ENCODE peak calls at places on chromosomes 11 and 22, in four cellular contexts. One of them, this sample, is unnamed.

GRCh38 chr11:73387594-73388021 is 11.4 kb downstream of the RELT start:
- DNase-seq in islet precursor cell: no peak
- DNase-seq in mucosa of gallbladder: no peak
- DNase-seq in uterus: no peak
- DNase-seq in this sample: no peak

GRCh38 chr11:15613231-15613630 is 498.5 kb downstream of the INSC start:
- DNase-seq in islet precursor cell: no peak
- DNase-seq in mucosa of gallbladder: no peak
- DNase-seq in uterus: no peak
- DNase-seq in this sample: no peak

GRCh38 chr11:2713721-2714462 is 14.1 kb upstream of the KCNQ1OT1 start:
- DNase-seq in islet precursor cell: no peak
- DNase-seq in mucosa of gallbladder: no peak
- DNase-seq in uterus: no peak
- DNase-seq in this sample: no peak

GRCh38 chr11:76574406-76574805 is 96.1 kb downstream of the LRRC32 start:
- DNase-seq in islet precursor cell: peak
- DNase-seq in mucosa of gallbladder: no peak
- DNase-seq in uterus: no peak
- DNase-seq in this sample: no peak

GRCh38 chr11:118929496-118930151 is 3.9 kb upstream of the BCL9L start:
- DNase-seq in islet precursor cell: peak
- DNase-seq in mucosa of gallbladder: peak
- DNase-seq in uterus: peak
- DNase-seq in this sample: peak

GRCh38 chr11:132177106-132177505 is 806.7 kb downstream of the NTM start:
- DNase-seq in islet precursor cell: no peak
- DNase-seq in mucosa of gallbladder: peak
- DNase-seq in uterus: no peak
- DNase-seq in this sample: no peak

GRCh38 chr11:102783720-102784119 is 3.3 kb upstream of the MMP10 start:
- DNase-seq in islet precursor cell: no peak
- DNase-seq in mucosa of gallbladder: no peak
- DNase-seq in uterus: no peak
- DNase-seq in this sample: no peak

GRCh38 chr11:117188620-117189081 is 10.1 kb downstream of the SIDT2 start:
- DNase-seq in islet precursor cell: peak
- DNase-seq in mucosa of gallbladder: no peak
- DNase-seq in uterus: peak
- DNase-seq in this sample: peak

GRCh38 chr11:104771782-104772181 is 126.5 kb downstream of the CASP12 start:
- DNase-seq in islet precursor cell: no peak
- DNase-seq in mucosa of gallbladder: no peak
- DNase-seq in uterus: no peak
- DNase-seq in this sample: no peak

GRCh38 chr11:131462622-131463021 is 92.2 kb downstream of the NTM start:
- DNase-seq in islet precursor cell: no peak
- DNase-seq in mucosa of gallbladder: no peak
- DNase-seq in uterus: no peak
- DNase-seq in this sample: no peak

GRCh38 chr22:17847360-17848078 is 73.2 kb upstream of the BID start:
- DNase-seq in islet precursor cell: peak
- DNase-seq in mucosa of gallbladder: no peak
- DNase-seq in uterus: no peak
- DNase-seq in this sample: no peak

GRCh38 chr11:100791873-100792272 is 104.8 kb downstream of the ARHGAP42 start:
- DNase-seq in islet precursor cell: peak
- DNase-seq in mucosa of gallbladder: no peak
- DNase-seq in uterus: no peak
- DNase-seq in this sample: no peak

GRCh38 chr11:68673991-68674390 is 10.4 kb upstream of the GAL start:
- DNase-seq in islet precursor cell: peak
- DNase-seq in mucosa of gallbladder: no peak
- DNase-seq in uterus: no peak
- DNase-seq in this sample: no peak

GRCh38 chr11:103326070-103326794 is 217.0 kb downstream of the DYNC2H1 start:
- DNase-seq in islet precursor cell: peak
- DNase-seq in mucosa of gallbladder: peak
- DNase-seq in uterus: no peak
- DNase-seq in this sample: no peak

This sample was measured in heart left ventricle.